ENCODE peak calls at places on chromosomes 13 and 19, in ten cellular contexts. K is GM12878, G is KBM-7, F is NCI-H345, A is AG09319, I is T-helper 9 cell, E is hepatic stellate cell, R is cardiac muscle cell, C is NCI-H460, B is endothelial cell of umbilical vein. L is an unnamed sample.

GRCh38 chr19:41192574-41193419 is at the start of gene CYP2S1:
- DNase-seq in B (no peak), A (no peak), C (no peak), K (no peak), G (peak; percentile 65), F (no peak), R (peak; percentile 11), I (peak; percentile 7), E (no peak), L (no peak)

GRCh38 chr13:41408061-41408460 is 49.3 kb upstream of the RGCC start:
- DNase-seq in K (no peak), B (peak; percentile 22), A (no peak), F (no peak), I (no peak), E (no peak), C (no peak), R (no peak), G (no peak), L (no peak)

GRCh38 chr13:45511310-45512147 is 46.8 kb downstream of the COG3 start:
- DNase-seq in C (peak; percentile 54), K (peak; percentile 24), I (no peak), B (peak; percentile 83), G (peak; percentile 82), R (peak; percentile 85), E (peak; percentile 40), F (peak; percentile 49), A (peak; percentile 37), L (peak; percentile 33)

GRCh38 chr13:73168993-73169401 is 110.2 kb downstream of the KLF5 start:
- DNase-seq in A (no peak), E (no peak), G (no peak), R (no peak), C (no peak), I (no peak), B (no peak), K (no peak), F (no peak), L (no peak)

GRCh38 chr19:55241143-55241934 is 12.8 kb upstream of the TMEM86B start:
- DNase-seq in G (no peak), R (no peak), B (no peak), A (no peak), F (no peak), I (no peak), K (no peak), C (no peak), E (no peak), L (peak; percentile 95)

GRCh38 chr19:54684537-54684936 is 21.8 kb downstream of the LILRB4 start:
- DNase-seq in A (no peak), K (no peak), R (peak; percentile 2), G (peak; percentile 58), F (no peak), C (peak; percentile 36), E (no peak), B (no peak), I (no peak), L (no peak)

GRCh38 chr19:33797821-33798633 is 1.4 kb downstream of the KCTD15 start:
- DNase-seq in I (peak; percentile 18), R (peak; percentile 66), C (no peak), G (no peak), B (peak; percentile 49), E (peak; percentile 38), A (no peak), K (no peak), F (no peak), L (peak; percentile 47)

GRCh38 chr13:25300861-25301346 is 521 bp upstream of the NUP58 start:
- DNase-seq in F (no peak), E (peak; percentile 4), C (no peak), G (no peak), B (no peak), K (no peak), I (no peak), R (peak; percentile 51), A (no peak), L (peak; percentile 60)

GRCh38 chr19:48405850-48406249 is 12.4 kb downstream of the GRIN2D start:
- DNase-seq in G (no peak), A (no peak), R (no peak), C (no peak), I (no peak), B (no peak), F (no peak), E (no peak), K (no peak), L (no peak)

GRCh38 chr13:114248011-114248410 is 13.3 kb downstream of the CDC16 start:
- DNase-seq in F (no peak), R (no peak), C (no peak), I (no peak), A (peak; percentile 19), E (no peak), G (no peak), B (no peak), K (no peak), L (no peak)

GRCh38 chr19:32890841-32891240 is 21.3 kb upstream of the SLC7A9 start:
- DNase-seq in R (no peak), G (no peak), A (no peak), C (no peak), I (no peak), F (no peak), K (no peak), E (no peak), B (no peak), L (no peak)

GRCh38 chr19:36876993-36877938 is 26.6 kb downstream of the ZNF345 start:
- DNase-seq in I (no peak), K (no peak), R (peak; percentile 2), B (no peak), C (no peak), F (no peak), E (no peak), A (no peak), G (peak; percentile 12), L (no peak)

GRCh38 chr13:37313383-37313782 is 207.9 kb upstream of the CSNK1A1L start:
- DNase-seq in I (no peak), G (no peak), A (peak; percentile 63), F (no peak), K (no peak), E (peak; percentile 9), R (peak; percentile 65), B (no peak), C (no peak), L (no peak)

GRCh38 chr13:30792257-30793000 is 57.1 kb downstream of the ALOX5AP start:
- DNase-seq in G (no peak), E (peak; percentile 89), C (no peak), A (peak; percentile 95), B (peak; percentile 96), R (peak; percentile 96), K (no peak), F (no peak), I (no peak), L (peak; percentile 94)

GRCh38 chr19:7907122-7907521 is 3.4 kb downstream of the MAP2K7 start:
- DNase-seq in A (no peak), C (no peak), R (no peak), G (no peak), F (no peak), K (no peak), E (no peak), B (no peak), I (no peak), L (peak; percentile 57)

GRCh38 chr19:18191640-18192062 is 1.4 kb upstream of the MPV17L2 start:
- DNase-seq in K (no peak), I (no peak), R (no peak), B (no peak), A (no peak), F (no peak), G (no peak), E (no peak), C (no peak), L (no peak)

GRCh38 chr19:7993560-7993959 is 11.9 kb downstream of the ELAVL1 start:
- DNase-seq in B (no peak), C (no peak), R (no peak), K (no peak), F (no peak), A (no peak), G (no peak), E (no peak), I (no peak), L (no peak)

GRCh38 chr13:49429061-49429460 is 14.8 kb downstream of the CAB39L start:
- DNase-seq in G (no peak), E (no peak), F (no peak), A (no peak), B (no peak), R (no peak), I (no peak), C (no peak), K (no peak), L (no peak)

GRCh38 chr13:76210262-76210661 is 574.1 kb downstream of the LMO7 start:
- DNase-seq in I (no peak), K (no peak), C (no peak), F (no peak), R (peak; percentile 2), G (no peak), B (no peak), E (no peak), A (no peak), L (no peak)

GRCh38 chr13:109879338-109879737 is 93.0 kb upstream of the IRS2 start:
- DNase-seq in K (no peak), B (no peak), A (no peak), E (no peak), R (no peak), G (no peak), C (no peak), I (no peak), F (no peak), L (no peak)

GRCh38 chr19:35446194-35446593 is 1.9 kb upstream of the FFAR2 start:
- DNase-seq in C (no peak), R (peak; percentile 87), G (peak; percentile 15), F (no peak), I (peak; percentile 9), A (no peak), K (no peak), B (no peak), E (no peak), L (no peak)

GRCh38 chr13:81562598-81562997 is 1221.7 kb upstream of the SPRY2 start:
- DNase-seq in R (no peak), K (no peak), C (no peak), E (no peak), F (no peak), A (no peak), B (no peak), G (no peak), I (no peak), L (no peak)

GRCh38 chr19:2312819-2313501 is 5.0 kb upstream of the LINGO3 start:
- DNase-seq in E (no peak), I (no peak), R (no peak), C (no peak), K (no peak), G (no peak), F (peak; percentile 63), B (no peak), A (no peak), L (no peak)

GRCh38 chr13:109647046-109647445 is 139.3 kb downstream of the IRS2 start:
- DNase-seq in A (no peak), K (no peak), B (no peak), I (no peak), C (peak; percentile 94), G (no peak), E (peak; percentile 12), F (no peak), R (peak; percentile 88), L (no peak)

GRCh38 chr19:51821921-51822716 is 27.2 kb downstream of the FPR3 start:
- DNase-seq in R (peak; percentile 91), F (no peak), E (no peak), B (no peak), A (no peak), G (peak; percentile 45), C (no peak), K (no peak), I (no peak), L (no peak)

GRCh38 chr19:32138416-32138815 is 207.0 kb upstream of the ZNF507 start:
- DNase-seq in G (peak; percentile 3), B (no peak), F (no peak), A (no peak), R (no peak), K (no peak), I (no peak), C (no peak), E (no peak), L (no peak)

GRCh38 chr19:15640294-15640903 is at the start of gene CYP4F3:
- DNase-seq in E (no peak), C (peak; percentile 82), G (no peak), B (no peak), K (no peak), A (no peak), F (no peak), I (no peak), R (peak; percentile 6), L (peak; percentile 31)

GRCh38 chr19:55284405-55285058 is 735 bp downstream of the BRSK1 start:
- DNase-seq in B (no peak), R (no peak), A (no peak), K (no peak), G (no peak), E (no peak), F (no peak), C (no peak), I (no peak), L (no peak)

L was measured in adrenal gland.